ENCODE peak calls at places on chromosomes 11 and 22, in six cellular contexts. Z, R, E, I, T and V are unnamed samples.

GRCh38 chr11:122213111-122213510 is 97.1 kb upstream of the BLID start:
- DNase-seq in I (no peak), T (no peak), Z (no peak), R (no peak), E (no peak), V (no peak)

GRCh38 chr22:47460870-47461269 is 698.4 kb downstream of the TBC1D22A start:
- DNase-seq in R (no peak), T (no peak), I (no peak), Z (no peak), E (no peak), V (no peak)

GRCh38 chr22:20399866-20400605 is 6.1 kb downstream of the ZNF74 start:
- DNase-seq in E (no peak), Z (no peak), I (no peak), T (no peak), R (no peak), V (no peak)

GRCh38 chr11:128933481-128934178 is 9.0 kb downstream of the TP53AIP1 start:
- DNase-seq in E (no peak), T (no peak), R (no peak), I (no peak), Z (no peak), V (no peak)

GRCh38 chr11:2887526-2888195 is 2.1 kb upstream of the CDKN1C start:
- DNase-seq in I (no peak), Z (peak; percentile 54), E (no peak), T (no peak), R (no peak), V (peak; percentile 15)

GRCh38 chr11:49432242-49432848 is 223.9 kb upstream of the FOLH1 start:
- DNase-seq in R (no peak), E (no peak), I (no peak), T (no peak), Z (no peak), V (no peak)

GRCh38 chr11:62879150-62879549 is 1.5 kb upstream of the SLC3A2 start:
- DNase-seq in I (no peak), Z (no peak), T (peak; percentile 35), R (no peak), E (no peak), V (no peak)

GRCh38 chr22:32644252-32645100 is 157.0 kb upstream of the TIMP3 start:
- DNase-seq in T (peak; percentile 38), I (peak; percentile 69), E (peak; percentile 59), Z (no peak), R (peak; percentile 30), V (no peak)

GRCh38 chr11:78607691-78608090 is 33.0 kb upstream of the NARS2 start:
- DNase-seq in Z (no peak), R (no peak), E (no peak), T (no peak), I (no peak), V (no peak)

GRCh38 chr11:86978756-86979608 is 23.8 kb upstream of the FZD4 start:
- DNase-seq in T (no peak), R (no peak), I (no peak), E (peak; percentile 65), Z (no peak), V (no peak)

GRCh38 chr11:128198206-128198605 is 389.2 kb downstream of the ETS1 start:
- DNase-seq in R (no peak), I (no peak), T (no peak), Z (no peak), E (no peak), V (no peak)

GRCh38 chr11:103939694-103940093 is 96.7 kb upstream of the DDI1 start:
- DNase-seq in Z (no peak), I (no peak), T (no peak), E (no peak), R (no peak), V (no peak)

GRCh38 chr11:116962108-116962507 is 124.7 kb upstream of the APOA1 start:
- DNase-seq in T (no peak), Z (no peak), R (no peak), E (peak; percentile 74), I (no peak), V (no peak)

GRCh38 chr11:1091332-1092083 is 16.8 kb downstream of the MUC2 start:
- DNase-seq in T (no peak), E (no peak), Z (peak; percentile 23), I (no peak), R (no peak), V (peak; percentile 5)
- TF ChIP-seq CTCF in T (no peak), E (no peak), Z (no peak), I (no peak), R (no peak), V (no peak)

GRCh38 chr11:106668147-106668546 is 350.1 kb downstream of the GUCY1A2 start:
- DNase-seq in Z (no peak), I (no peak), R (no peak), E (peak; percentile 71), T (no peak), V (no peak)

DNA sequence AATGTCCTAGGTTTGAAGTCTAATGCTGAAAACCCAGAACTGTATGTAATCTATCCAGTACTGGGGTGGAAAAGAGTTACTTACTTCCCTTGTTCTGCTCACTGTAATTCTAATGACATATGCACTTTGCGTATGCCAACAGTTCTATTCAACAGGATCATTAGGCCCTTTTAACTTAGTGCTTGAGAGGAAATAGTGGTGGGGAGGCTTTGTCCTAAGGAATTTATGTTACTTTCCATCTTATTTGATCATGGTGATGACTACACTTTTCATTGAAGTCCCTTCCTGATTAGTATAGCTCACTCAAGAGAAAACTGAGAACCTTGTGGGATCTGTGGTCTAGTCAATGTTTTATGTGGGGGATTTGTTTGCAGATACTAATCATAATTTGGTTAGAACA is 348.2 kb downstream of the GUCY1A2 start:
- DNase-seq in I (no peak), T (no peak), R (no peak), Z (no peak), E (peak; percentile 4), V (no peak)
- H3K4me3 ChIP-seq in I (no peak overlapping the region), T (no peak overlapping the region), R (no peak overlapping the region), Z (no peak overlapping the region), E (no peak overlapping the region), V (no peak overlapping the region)

GRCh38 chr22:48697223-48697622 is 1130.5 kb downstream of the BRD1 start:
- DNase-seq in T (no peak), Z (no peak), R (no peak), E (no peak), I (no peak), V (no peak)

GRCh38 chr22:48699531-48699930 is 1128.1 kb downstream of the BRD1 start:
- DNase-seq in E (no peak), R (no peak), Z (no peak), I (no peak), T (no peak), V (no peak)

GRCh38 chr22:48698618-48699017 is 1129.1 kb downstream of the BRD1 start:
- DNase-seq in E (no peak), R (no peak), Z (no peak), I (no peak), T (no peak), V (no peak)

GRCh38 chr22:48696371-48696770 is 1131.3 kb downstream of the BRD1 start:
- DNase-seq in I (no peak), T (no peak), E (no peak), Z (no peak), R (no peak), V (no peak)

DNA sequence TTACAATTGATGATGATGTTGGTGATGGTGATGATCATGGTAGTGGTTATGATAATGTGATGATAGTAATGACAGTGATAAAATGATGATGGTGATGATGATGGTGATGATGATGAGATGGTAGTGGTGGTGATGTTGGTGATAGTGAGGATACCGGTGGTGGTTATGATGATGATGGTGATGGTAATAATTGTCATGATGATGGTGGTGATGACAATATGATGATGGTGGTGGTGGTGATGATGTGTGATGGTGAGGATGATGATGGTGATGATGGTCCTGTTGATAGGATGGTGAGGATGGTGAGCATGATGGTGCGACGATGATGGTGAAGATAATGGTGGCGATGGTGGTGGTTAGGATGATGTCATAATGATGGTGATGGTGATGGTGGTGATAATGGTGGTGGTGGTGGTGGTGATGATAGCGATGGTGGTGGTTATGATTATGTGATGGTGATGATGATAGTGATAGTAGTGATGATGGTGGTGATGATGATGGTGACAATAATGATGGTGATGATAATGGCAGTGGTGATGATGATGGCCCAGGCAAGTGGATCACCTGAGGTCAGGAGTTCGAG is 1129.9 kb downstream of the BRD1 start:
- DNase-seq in Z (no peak), R (no peak), I (no peak), T (no peak), E (no peak), V (no peak)
- H3K9me3 ChIP-seq in Z (no peaks in the 10 kb centered on the region), R (no peaks in the 10 kb centered on the region), I (no peaks in the 10 kb centered on the region), T (no peaks in the 10 kb centered on the region), E (peaks cover 78% of the 10 kb centered on the region), V (no peaks in the 10 kb centered on the region)

DNA sequence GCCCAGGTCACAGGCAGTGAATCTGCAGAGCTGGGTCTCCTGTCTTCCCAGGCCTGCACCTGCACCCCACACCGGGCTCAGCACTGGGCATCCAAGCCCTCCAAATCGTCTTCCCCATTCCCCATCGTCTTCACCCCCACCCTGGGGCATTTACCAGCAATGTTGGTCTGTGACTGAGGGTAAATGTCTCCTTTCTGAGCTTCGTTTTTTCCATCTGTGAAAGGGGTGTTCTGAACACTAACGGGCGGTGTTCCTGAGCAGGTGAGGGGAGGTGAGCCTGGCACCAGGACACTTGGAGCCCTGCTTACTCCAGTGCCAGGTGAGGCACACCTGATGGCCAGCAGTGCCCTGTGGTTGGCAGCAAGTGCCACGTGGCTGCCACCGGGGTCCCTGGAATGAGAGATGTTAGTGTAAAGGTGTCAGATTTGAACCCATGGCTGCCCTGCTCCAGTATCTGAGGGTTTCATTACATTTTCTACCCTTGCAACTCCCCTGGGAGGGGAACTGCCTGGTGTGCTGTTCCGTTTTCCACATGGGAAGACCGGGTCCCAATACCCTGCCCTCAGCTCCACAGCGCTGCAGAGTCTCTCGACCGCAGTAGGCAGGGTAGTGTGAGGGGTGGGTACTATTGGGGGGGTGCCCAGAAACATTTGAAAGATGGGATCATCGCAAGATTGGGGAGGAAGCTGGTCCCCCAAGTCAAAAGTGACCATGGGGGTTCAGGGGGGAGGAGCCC is 1.9 kb downstream of the CDC42EP1 start:
- DNase-seq in I (no peak), T (no peak), Z (no peak), R (no peak), E (no peak), V (no peak)
- TF ChIP-seq CTCF in I (no peak), T (no peak), Z (no peak), R (no peak), E (no peak), V (no peak)

GRCh38 chr22:36153756-36154155 is 6.8 kb downstream of the APOL3 start:
- DNase-seq in Z (no peak), I (no peak), E (no peak), T (no peak), R (no peak), V (no peak)

GRCh38 chr22:36156515-36157419 is 3.8 kb downstream of the APOL3 start:
- DNase-seq in I (peak; percentile 87), R (peak; percentile 68), T (peak; percentile 79), E (peak; percentile 77), Z (no peak), V (peak; percentile 67)

GRCh38 chr22:36155702-36156101 is 4.9 kb downstream of the APOL3 start:
- DNase-seq in Z (no peak), T (peak; percentile 68), I (peak; percentile 69), R (peak; percentile 60), E (no peak), V (peak; percentile 45)

GRCh38 chr22:36152088-36152487 is 8.5 kb downstream of the APOL3 start:
- DNase-seq in I (no peak), T (no peak), Z (no peak), E (no peak), R (no peak), V (no peak)

GRCh38 chr22:36156119-36156514 is 4.4 kb downstream of the APOL3 start:
- DNase-seq in I (no peak), Z (no peak), T (no peak), R (no peak), E (no peak), V (no peak)
- H3K4me3 ChIP-seq in I (peak overlapping the region; percentile 34), Z (no peak overlapping the region), T (peak overlapping the region; percentile 50), R (peak overlapping the region; percentile 26), E (no peak overlapping the region), V (no peak overlapping the region)